ENCODE peak calls at places on chromosomes 4 and X, in four cellular contexts. Q, R, D and M are unnamed samples.

GRCh38 chrX:54223581-54223980 is 40.5 kb upstream of the FAM120C start:
- DNase-seq in R (no peak), D (no peak), Q (no peak), M (no peak)

GRCh38 chrX:45011131-45011530 is 138.1 kb downstream of the KDM6A start:
- DNase-seq in D (no peak), Q (no peak), R (no peak), M (no peak)

GRCh38 chr4:112706840-112707207 is 69.9 kb downstream of the LARP7 start:
- DNase-seq in D (no peak), Q (no peak), R (no peak), M (no peak)

GRCh38 chr4:52751349-52751911 is at the start of gene ERVMER34-1:
- DNase-seq in R (peak), Q (peak), D (peak), M (peak)

GRCh38 chrX:40950546-40950945 is 134.7 kb upstream of the USP9X start:
- DNase-seq in R (no peak), Q (no peak), D (no peak), M (no peak)

GRCh38 chr4:60683357-60683756 is 516.8 kb upstream of the ADGRL3 start:
- DNase-seq in R (no peak), D (no peak), Q (no peak), M (no peak)

GRCh38 chr4:1487761-1488160 is 81.5 kb upstream of the NKX1-1 start:
- DNase-seq in D (no peak), R (no peak), Q (peak), M (no peak)

GRCh38 chrX:72349190-72349589 is 43.5 kb upstream of the CITED1 start:
- DNase-seq in Q (no peak), R (no peak), D (no peak), M (no peak)

GRCh38 chr4:53640576-53641459 is 49.5 kb upstream of the LNX1 start:
- DNase-seq in Q (no peak), R (no peak), D (no peak), M (peak)

DNA sequence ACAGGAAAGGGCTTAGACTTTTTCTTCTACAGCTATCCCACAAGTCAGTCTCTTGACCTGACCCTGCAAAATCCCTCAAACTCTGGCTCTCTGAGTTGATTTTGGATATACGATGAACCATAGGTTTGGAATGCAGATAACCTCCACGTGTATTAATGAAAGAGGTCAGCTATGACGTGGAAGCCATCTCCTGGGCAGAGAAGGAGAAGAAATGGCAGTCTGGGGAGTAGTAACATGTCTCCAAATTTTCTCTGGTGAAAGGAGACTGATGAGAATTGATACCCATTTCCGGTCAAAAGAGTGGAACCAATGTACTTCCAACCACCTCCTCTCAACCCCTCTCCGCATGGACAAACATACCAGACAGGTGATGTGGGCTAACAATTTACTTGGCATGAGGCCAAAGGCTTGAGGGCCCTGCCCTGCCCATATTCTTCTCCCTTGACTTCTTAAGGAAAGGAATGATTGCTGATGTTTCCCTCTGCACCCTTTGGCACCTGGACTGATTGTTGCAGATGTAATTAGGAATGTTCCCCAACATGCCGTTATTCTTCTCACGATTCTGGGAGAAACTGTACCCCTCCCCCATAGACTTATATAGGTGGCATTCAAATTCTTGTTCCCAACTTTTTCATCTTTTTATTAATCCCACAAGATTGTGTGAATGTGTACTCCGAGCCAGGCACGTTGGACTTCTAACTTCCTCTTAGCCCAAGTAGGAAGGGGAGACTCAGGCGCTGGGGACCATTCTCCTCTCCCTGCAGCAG is 580 bp upstream of the PLS3 start:
- DNase-seq in Q (no peak), R (no peak), D (no peak), M (peak)
- H3K4me3 ChIP-seq in Q (peak), R (peak), D (no peak), M (peak)

GRCh38 chr4:155442267-155443105 is 65.7 kb upstream of the MAP9 start:
- DNase-seq in R (peak), D (peak), Q (peak), M (peak)

GRCh38 chr4:155441475-155441874 is 64.7 kb upstream of the MAP9 start:
- DNase-seq in D (no peak), Q (no peak), R (no peak), M (no peak)

GRCh38 chr4:155444695-155445094 is 67.9 kb upstream of the MAP9 start:
- DNase-seq in D (no peak), Q (no peak), R (no peak), M (no peak)

DNA sequence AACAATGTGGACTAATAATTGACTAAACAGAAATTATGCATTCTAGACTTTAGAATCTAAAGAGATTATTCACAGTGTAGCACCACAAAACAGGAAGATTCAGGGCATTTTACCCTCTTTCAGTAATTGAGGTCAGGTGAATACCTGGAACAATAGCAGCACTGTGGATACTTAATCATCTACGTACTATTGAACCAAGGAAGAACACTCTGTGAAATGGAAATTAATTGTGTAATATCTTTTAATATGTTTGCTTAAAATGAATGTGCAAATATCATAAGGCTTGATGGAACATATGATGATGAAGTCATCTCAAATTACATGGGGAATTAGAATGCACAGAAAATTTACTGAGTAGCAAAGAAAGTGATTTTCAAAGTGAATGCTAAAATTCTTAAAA is 68.5 kb upstream of the MAP9 start:
- DNase-seq in D (no peak), R (no peak), Q (no peak), M (no peak)
- H3K27ac ChIP-seq in D (no peak), R (no peak), Q (no peak), M (no peak)

GRCh38 chr4:140152015-140152703 is 1.8 kb downstream of the MAML3 start:
- DNase-seq in Q (peak), D (peak), R (peak), M (peak)

GRCh38 chr4:140153419-140153743 is 603 bp downstream of the MAML3 start:
- DNase-seq in R (no peak), Q (no peak), D (no peak), M (no peak)

GRCh38 chr4:140154572-140154891 is 548 bp upstream of the MAML3 start:
- DNase-seq in D (no peak), Q (no peak), R (no peak), M (no peak)

GRCh38 chr4:140152760-140153418 is 1.1 kb downstream of the MAML3 start:
- DNase-seq in R (peak), D (peak), Q (peak), M (peak)

DNA sequence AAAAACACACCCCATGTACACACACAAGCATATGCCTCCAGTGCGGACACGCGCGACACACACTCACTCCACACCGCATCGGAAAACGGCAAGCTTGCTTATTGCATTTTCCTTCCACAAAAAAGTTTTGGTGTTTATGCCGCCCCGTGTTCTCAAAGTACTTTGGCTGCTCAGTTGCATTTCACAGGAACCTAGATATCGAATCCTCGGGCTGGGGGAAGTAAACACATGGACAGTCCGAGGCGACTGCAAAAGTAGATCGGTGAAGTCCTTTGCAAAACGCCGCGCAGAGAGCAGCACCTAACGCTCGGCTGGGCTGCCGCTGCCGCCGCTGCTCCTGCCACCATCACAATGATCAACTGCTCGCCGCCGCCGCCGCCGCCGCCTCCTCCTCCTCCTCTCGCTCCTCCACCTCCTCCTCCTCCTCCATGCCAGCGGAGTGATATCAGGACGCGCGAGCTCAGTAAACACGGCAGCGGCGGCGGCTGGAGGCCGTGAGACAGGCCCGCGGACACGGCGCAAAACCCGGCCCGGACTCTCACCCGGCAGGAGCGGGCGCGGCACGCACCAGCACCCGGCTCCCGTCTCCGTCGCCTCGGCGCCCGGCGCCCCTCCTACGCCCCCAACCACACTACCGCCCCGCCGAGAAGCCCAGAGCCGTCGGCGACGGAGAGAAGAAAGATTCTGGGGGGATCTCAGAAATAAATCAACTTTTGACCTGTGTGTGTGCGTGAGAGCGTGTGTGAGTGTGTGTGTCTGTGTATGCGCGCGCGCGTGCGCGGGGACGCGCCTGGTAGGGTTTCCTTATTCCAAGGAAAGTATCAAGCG is at the start of gene MAML3:
- DNase-seq in R (peak), D (peak), Q (peak), M (peak)
- TF ChIP-seq CTCF in R (no peak), D (no peak), Q (no peak), M (no peak)

DNA sequence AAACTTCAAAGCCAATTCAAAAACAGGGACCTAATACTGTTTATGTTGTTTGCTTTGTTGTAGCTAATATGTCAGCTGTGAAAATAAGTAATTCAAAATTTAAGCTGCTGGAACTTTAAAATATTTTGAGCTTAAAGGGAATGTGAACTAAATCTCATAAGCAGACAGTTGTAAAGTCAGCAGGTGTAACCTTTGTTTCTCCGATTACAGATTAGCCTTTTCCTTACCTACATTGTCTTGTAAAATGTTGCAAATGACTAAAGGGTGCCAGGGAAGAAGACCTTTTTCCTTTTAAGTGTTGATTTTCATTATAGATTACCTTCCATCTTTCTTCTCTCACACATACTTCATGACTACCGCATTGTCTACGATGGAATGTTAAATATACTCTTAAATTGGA is 405.1 kb downstream of the KCNIP4 start:
- DNase-seq in Q (no peak), R (no peak), D (no peak), M (no peak)
- H3K4me3 ChIP-seq in Q (no peak), R (no peak), D (no peak), M (no peak)